ENCODE peak calls at places on chromosomes 2 and 18, in five cellular contexts. M, S, Z, Y and R are unnamed samples.

GRCh38 chr2:218959141-218959731 is at the start of gene CDK5R2:
- DNase-seq in Y (peak; percentile 74), Z (peak; percentile 75), M (peak; percentile 94), S (peak; percentile 70), R (peak; percentile 67)

GRCh38 chr2:173079968-173080860 is 4.6 kb downstream of the MAP3K20 start:
- DNase-seq in Z (peak; percentile 87), S (peak; percentile 92), M (no peak), Y (peak; percentile 97), R (peak; percentile 96)

GRCh38 chr2:210965472-210965871 is 409.1 kb downstream of the CPS1 start:
- DNase-seq in Z (no peak), M (no peak), Y (peak; percentile 41), S (no peak), R (peak; percentile 82)

GRCh38 chr2:128557841-128558241 is 239.2 kb upstream of the HS6ST1 start:
- DNase-seq in S (no peak), Y (peak; percentile 67), Z (no peak), M (peak; percentile 34), R (peak; percentile 83)

GRCh38 chr2:40962026-40962425 is 510.1 kb upstream of the SLC8A1 start:
- DNase-seq in M (no peak), Y (no peak), S (no peak), Z (no peak), R (no peak)

GRCh38 chr2:139055165-139055564 is 275.0 kb upstream of the NXPH2 start:
- DNase-seq in Y (no peak), Z (no peak), S (no peak), M (no peak), R (no peak)

GRCh38 chr2:161625314-161625919 is 1.2 kb downstream of the SLC4A10 start:
- DNase-seq in M (no peak), Z (no peak), S (peak; percentile 3), Y (no peak), R (no peak)

GRCh38 chr18:23207191-23207955 is 72.1 kb downstream of the CABLES1 start:
- DNase-seq in Z (peak; percentile 60), M (no peak), Y (peak; percentile 30), S (peak; percentile 54), R (peak; percentile 68)

GRCh38 chr2:72236445-72237067 is 88.9 kb upstream of the CYP26B1 start:
- DNase-seq in Y (peak; percentile 89), S (peak; percentile 77), Z (peak; percentile 90), M (no peak), R (peak; percentile 66)